ENCODE peak calls at places on chromosomes 7 and 10, in eight cellular contexts. B is adrenal gland, A is transverse colon, S is heart left ventricle, U is uterus, G is Peyer's patch, L is GM12892, J is A549. H is an unnamed sample.
A peak's percentile ranks its signal among the peaks of the same experiment; 100 is the strongest.

GRCh38 chr7:134792968-134793367 is 13.5 kb downstream of the CALD1 start:
- DNase-seq in J (no peak), U (peak; percentile 41), G (no peak), S (peak; percentile 70), A (peak; percentile 13), L (no peak), B (no peak), H (no peak)

GRCh38 chr7:98107313-98107691 is 640 bp downstream of the LMTK2 start:
- DNase-seq in G (no peak), J (peak; percentile 19), B (no peak), S (no peak), A (peak; percentile 25), U (no peak), L (peak; percentile 28), H (no peak)

GRCh38 chr10:78831001-78831400 is 237.8 kb upstream of the ZMIZ1 start:
- DNase-seq in A (no peak), L (no peak), B (no peak), S (no peak), G (no peak), J (no peak), U (no peak), H (no peak)

GRCh38 chr10:11107953-11108352 is 90.3 kb downstream of the CELF2 start:
- DNase-seq in L (no peak), U (no peak), A (no peak), J (no peak), B (no peak), G (no peak), S (no peak), H (no peak)

GRCh38 chr10:36068542-36068941 is 426.4 kb upstream of the FZD8 start:
- DNase-seq in B (no peak), J (no peak), G (no peak), A (no peak), L (no peak), S (no peak), U (no peak), H (no peak)

GRCh38 chr7:126698446-126698845 is 554.3 kb downstream of the GRM8 start:
- DNase-seq in B (no peak), U (no peak), J (no peak), L (no peak), G (no peak), S (no peak), A (no peak), H (no peak)

GRCh38 chr7:113955157-113955556 is 36.3 kb upstream of the PPP1R3A start:
- DNase-seq in J (no peak), A (no peak), U (no peak), G (no peak), S (no peak), L (no peak), B (no peak), H (no peak)

GRCh38 chr7:30900053-30900452 is 11.6 kb upstream of the AQP1 start:
- DNase-seq in L (no peak), U (no peak), A (no peak), G (no peak), S (no peak), J (no peak), B (no peak), H (no peak)

GRCh38 chr10:98365698-98366530 is 49.1 kb downstream of the PYROXD2 start:
- DNase-seq in B (no peak), L (no peak), S (no peak), G (no peak), U (no peak), A (no peak), J (no peak), H (no peak)

GRCh38 chr7:121603886-121604285 is 207.8 kb upstream of the FAM3C start:
- DNase-seq in A (no peak), J (no peak), U (no peak), B (no peak), G (no peak), L (no peak), S (no peak), H (no peak)

GRCh38 chr10:13555884-13556529 is 27.2 kb upstream of the BEND7 start:
- DNase-seq in J (peak; percentile 17), A (no peak), L (no peak), B (no peak), S (no peak), U (no peak), G (no peak), H (no peak)

GRCh38 chr7:134693256-134693655 is 46.6 kb downstream of the BPGM start:
- DNase-seq in B (no peak), J (peak; percentile 29), L (no peak), S (no peak), U (peak; percentile 74), G (no peak), A (no peak), H (no peak)

GRCh38 chr7:129670636-129671035 is 59.1 kb downstream of the NRF1 start:
- DNase-seq in S (no peak), B (no peak), J (no peak), L (no peak), A (no peak), U (no peak), G (no peak), H (no peak)

GRCh38 chr7:37284805-37285211 is 163.9 kb downstream of the ELMO1 start:
- DNase-seq in U (peak; percentile 42), J (peak; percentile 53), A (peak; percentile 62), B (peak; percentile 70), G (peak; percentile 57), L (peak; percentile 13), S (peak; percentile 53), H (peak; percentile 22)

GRCh38 chr7:39825391-39825790 is 124.7 kb upstream of the CDK13 start:
- DNase-seq in J (no peak), B (no peak), A (no peak), U (no peak), L (no peak), G (no peak), S (no peak), H (no peak)

DNA sequence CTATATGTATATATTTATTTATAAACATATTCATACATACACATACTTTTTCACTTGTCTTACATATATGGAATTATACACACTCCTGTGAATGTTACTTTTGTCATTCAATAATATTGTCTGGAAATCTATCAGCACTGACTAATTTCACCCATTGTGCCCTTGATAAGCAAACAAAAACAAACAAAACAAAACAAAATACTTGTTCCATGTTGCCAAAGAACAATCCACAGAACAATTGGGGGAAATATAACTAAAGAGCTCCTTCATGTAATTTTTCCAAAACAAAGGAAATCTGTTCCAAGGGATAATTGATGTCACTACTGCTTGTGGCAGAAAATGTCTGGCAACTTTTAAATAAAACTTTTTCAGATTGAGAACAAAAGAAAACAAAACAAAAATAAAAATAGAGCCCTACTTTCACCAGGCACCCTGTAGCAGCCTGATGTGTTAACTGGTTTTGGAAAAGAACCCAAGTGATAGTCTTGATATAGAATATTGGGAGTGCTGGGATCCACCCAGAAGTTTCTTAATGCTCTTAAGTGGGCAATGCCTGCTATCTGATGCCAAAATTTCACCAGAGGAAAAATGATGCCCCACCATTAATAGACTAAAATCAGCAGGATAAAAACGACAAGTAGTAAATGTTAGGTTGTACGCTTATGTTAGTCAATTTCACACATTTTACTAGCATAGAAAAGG is 34.0 kb upstream of the CCDC7 start:
- DNase-seq in G (no peak), U (no peak), B (no peak), L (no peak), A (no peak), S (no peak), J (no peak), H (no peak)
- TF ChIP-seq POLR2A in G (no peak), U (no peak), B (no peak), L (no peak), A (no peak), S (no peak), J (no peak), H (no peak)

DNA sequence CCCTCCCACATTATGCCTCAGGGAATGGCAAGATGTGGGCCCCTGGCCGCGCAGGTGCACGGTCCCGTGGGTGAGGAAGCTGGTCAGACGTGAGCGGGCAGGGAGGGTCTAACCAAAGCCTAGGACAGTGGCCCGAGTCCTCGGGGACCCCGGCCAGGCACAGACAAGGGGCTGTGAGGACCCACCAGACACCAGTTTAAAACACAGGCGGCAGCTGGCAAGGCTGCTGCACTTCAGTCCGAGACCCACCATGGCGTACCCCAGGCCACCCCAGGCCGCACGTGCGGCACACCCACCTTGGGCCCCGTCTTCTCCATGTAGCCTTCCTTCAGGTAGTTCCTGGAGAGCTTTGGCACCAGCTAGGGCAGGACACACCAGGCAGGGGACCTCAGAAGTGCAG is 23.5 kb downstream of the GET4 start:
- DNase-seq in B (no peak), J (no peak), S (no peak), U (no peak), G (no peak), A (no peak), L (no peak), H (no peak)
- TF ChIP-seq POLR2A in B (no peak), J (no peak), S (no peak), U (no peak), G (no peak), A (no peak), L (no peak), H (no peak)

DNA sequence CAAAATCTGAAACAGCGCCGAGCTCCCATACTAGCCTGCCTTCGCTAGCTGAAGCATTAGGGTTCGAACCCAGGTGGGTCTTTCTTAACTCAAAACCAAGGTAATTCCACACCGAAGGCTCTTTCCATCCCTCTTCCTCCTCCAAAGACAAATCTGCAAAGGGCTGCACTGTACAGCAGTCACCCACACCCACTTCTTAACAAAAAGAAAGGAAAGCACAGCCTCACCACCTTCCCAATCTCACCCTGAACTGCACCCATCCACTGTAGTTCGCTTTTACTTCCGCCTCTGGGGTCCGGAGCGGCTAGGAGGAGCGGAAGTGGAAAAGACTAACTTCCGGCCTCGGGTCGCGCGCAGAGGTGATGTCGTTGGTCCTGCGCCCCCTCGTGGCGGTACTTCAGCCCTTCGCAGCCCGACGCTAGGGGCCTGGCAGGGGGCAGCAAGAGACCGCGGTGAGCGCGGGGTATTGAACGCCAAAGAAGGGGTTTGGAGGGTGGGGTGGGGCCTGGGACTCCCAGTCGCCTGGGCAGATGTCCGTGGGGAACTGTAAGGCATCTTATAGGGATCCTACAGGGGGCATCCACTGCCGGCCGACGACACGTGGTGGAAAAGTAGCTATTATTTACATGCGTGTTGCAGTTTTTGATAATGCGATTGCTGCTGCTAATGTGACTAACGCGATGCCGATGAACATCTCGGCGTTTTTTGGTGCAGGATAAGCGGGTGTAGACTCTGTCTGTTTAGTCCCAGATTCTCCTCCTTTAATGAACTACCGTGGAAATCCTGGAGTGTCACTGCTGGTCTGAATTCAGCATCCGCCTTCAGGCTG is at the start of gene MTERF1:
- DNase-seq in L (peak; percentile 67), S (peak; percentile 94), B (peak; percentile 94), J (peak; percentile 94), G (peak; percentile 91), A (peak; percentile 93), U (peak; percentile 92), H (peak; percentile 68)
- TF ChIP-seq POLR2A in L (peak; percentile 97), S (peak; percentile 24), B (no peak), J (peak; percentile 65), G (no peak), A (peak; percentile 32), U (no peak), H (peak; percentile 96)

DNA sequence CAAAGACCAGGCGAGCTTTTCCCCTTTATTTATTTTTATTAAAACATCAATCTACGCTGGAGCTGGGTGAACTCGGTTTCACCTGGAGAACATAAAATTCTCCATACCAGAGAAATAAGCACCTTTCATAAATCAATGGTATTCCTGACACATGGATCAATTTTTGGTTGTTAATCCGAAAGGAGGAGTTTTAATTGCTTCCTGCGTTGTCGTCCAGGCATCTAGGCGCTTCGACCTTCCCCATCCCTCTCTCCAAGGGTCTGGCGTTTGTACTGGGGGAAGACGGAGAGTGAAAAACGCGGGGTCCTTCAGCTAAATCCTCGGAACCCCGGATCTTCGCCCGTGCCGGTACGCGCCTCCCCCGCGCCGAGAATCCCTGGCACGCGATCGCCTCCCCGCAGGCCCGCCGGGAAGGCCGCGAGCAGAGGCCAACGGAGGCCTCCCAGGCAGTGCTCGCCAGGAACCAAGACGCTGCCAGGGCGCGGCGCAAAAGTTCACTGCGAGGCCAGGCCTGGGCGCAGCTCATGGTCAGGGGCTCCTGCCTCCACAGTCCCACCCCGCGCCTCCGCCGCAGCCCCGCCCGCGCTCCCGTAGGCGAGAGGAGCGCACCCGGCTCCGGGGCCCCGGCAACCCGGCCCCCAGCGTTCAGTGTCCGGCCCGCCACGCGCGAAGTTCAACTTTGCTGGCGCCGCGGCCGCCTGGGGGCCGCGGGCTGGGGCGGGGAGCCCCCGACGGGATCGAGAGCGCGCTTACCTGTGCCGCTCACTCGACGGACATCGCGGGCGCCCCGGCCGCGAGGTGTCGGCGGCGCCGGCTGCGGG is 8.3 kb upstream of the EBF3 start:
- DNase-seq in G (no peak), U (no peak), L (no peak), S (no peak), B (no peak), J (no peak), A (no peak), H (no peak)
- TF ChIP-seq POLR2A in G (no peak), U (no peak), L (no peak), S (no peak), B (no peak), J (no peak), A (no peak), H (no peak)

H was measured in GM12891.